ENCODE peak calls at places on chromosomes 12 and 14, in five cellular contexts. L is cardiac muscle cell; B is A549; W is effector memory CD4-positive, alpha-beta T cell; N is uterus. R is an unnamed sample.

GRCh38 chr12:95173392-95174251 is 43.6 kb downstream of the FGD6 start:
- DNase-seq in L (peak), B (peak), W (no peak), N (peak), R (no peak)

GRCh38 chr14:97280526-97280925 is 483.3 kb downstream of the VRK1 start:
- DNase-seq in L (no peak), B (no peak), W (no peak), N (no peak), R (no peak)

GRCh38 chr14:20688167-20688839 is at the start of gene ANG:
- DNase-seq in L (no peak), B (no peak), W (no peak), N (no peak), R (no peak)

GRCh38 chr14:86321151-86321550 is 791.2 kb downstream of the FLRT2 start:
- DNase-seq in L (no peak), B (no peak), W (no peak), N (no peak), R (no peak)

GRCh38 chr12:65602579-65603295 is 221.5 kb upstream of the HMGA2 start:
- DNase-seq in L (peak), B (peak), W (no peak), N (peak), R (peak)

GRCh38 chr14:98608071-98609060 is 663.6 kb downstream of the BCL11B start:
- DNase-seq in L (no peak), B (no peak), W (no peak), N (no peak), R (no peak)

GRCh38 chr14:55505846-55506245 is 65.4 kb upstream of the TBPL2 start:
- DNase-seq in L (no peak), B (no peak), W (no peak), N (no peak), R (no peak)

GRCh38 chr12:127830730-127831129 is 436.2 kb upstream of the TMEM132C start:
- DNase-seq in L (no peak), B (no peak), W (no peak), N (no peak), R (no peak)

GRCh38 chr12:13915096-13915495 is 66.3 kb downstream of the GRIN2B start:
- DNase-seq in L (no peak), B (no peak), W (no peak), N (no peak), R (no peak)

DNA sequence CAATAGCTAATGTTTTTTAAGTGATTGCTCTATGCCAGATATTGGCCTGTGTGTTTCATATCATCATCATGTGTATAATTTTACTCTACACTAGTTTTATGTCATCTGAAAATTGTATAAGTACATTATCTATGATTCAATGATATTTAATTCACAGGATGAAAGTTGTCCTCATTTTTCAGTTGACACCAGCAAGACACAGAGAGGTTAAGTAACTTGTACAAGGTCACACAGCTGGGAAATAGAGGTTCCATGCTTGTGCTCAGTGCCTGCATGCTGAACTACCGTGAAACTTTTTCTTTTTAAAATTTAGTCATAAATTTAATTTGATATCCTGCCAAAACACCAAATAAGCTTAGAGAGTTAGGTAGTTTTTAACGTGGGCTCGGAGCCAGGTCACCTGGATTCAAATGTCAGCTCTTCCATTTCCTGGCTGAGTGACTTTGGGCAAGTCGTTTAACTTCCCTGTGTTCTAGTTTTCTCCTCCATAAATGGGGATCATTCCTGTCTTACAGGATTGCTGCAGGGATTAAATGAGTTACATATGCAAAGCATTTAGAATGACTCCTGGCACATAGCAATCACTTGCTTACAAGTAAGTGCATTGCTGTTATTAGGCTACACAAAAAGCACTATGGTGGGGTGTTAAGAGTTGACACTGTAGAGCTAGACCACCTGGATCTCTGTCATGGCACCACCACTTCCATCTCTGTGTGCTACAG is 183.9 kb downstream of the ETV6 start:
- DNase-seq in L (no peak), B (no peak), W (no peak), N (no peak), R (no peak)
- H3K27ac ChIP-seq in L (no peak), B (no peak), W (no peak), N (no peak), R (no peak)

GRCh38 chr14:59293934-59294661 is 105.6 kb downstream of the DAAM1 start:
- DNase-seq in L (peak), B (no peak), W (no peak), N (no peak), R (no peak)
- H3K27ac ChIP-seq in L (no peak), B (no peak), W (no peak), N (peak), R (no peak)

GRCh38 chr14:65456247-65456646 is 43.7 kb downstream of the FUT8 start:
- DNase-seq in L (no peak), B (no peak), W (no peak), N (no peak), R (no peak)

GRCh38 chr14:65462411-65462810 is 49.9 kb downstream of the FUT8 start:
- DNase-seq in L (no peak), B (no peak), W (no peak), N (no peak), R (no peak)

GRCh38 chr14:65465584-65465983 is 53.1 kb downstream of the FUT8 start:
- DNase-seq in L (no peak), B (no peak), W (no peak), N (no peak), R (no peak)

DNA sequence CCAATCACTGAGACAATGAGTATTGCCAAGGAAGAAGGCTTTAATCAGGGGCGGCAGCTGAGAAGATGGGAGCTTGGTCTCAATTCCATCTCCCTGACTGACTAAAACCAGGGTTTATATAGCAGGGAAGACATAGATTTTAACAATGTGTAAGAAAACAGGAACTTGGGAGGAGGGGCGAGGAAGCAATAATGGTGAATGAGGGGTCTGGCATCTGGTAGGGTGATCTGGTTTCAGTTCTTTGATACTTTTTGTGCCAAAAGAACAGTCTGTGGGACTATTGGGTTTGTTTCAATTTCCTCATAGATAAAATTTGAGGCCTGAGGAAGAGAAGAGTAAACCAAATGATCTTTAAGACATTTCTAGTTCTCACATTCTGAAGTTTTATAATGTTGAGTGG is 49.2 kb downstream of the FUT8 start:
- DNase-seq in L (peak), B (no peak), W (no peak), N (no peak), R (no peak)
- H3K27ac ChIP-seq in L (no peak), B (no peak), W (no peak), N (no peak), R (no peak)

GRCh38 chr12:53998174-53998899 is 1.6 kb upstream of the HOXC9 start:
- DNase-seq in L (no peak), B (no peak), W (no peak), N (no peak), R (no peak)
- H3K27ac ChIP-seq in L (no peak), B (no peak), W (no peak), N (no peak), R (no peak)

R was measured in substantia nigra.